ENCODE peak calls at places on chromosome 18, in ten cellular contexts. E is EL, X is Right ventricle myocardium superior, I is esophagus squamous epithelium, D is fibroblast of lung, U is HFF-Myc, Z is AG04450, C is Right ventricle myocardium inferior, B is anterior cingulate cortex, M is adrenal gland. W is an unnamed sample.

GRCh38 chr18:32461704-32462272 is 8.9 kb downstream of the GAREM1 start:
- DNase-seq in E (no peak), X (no peak), I (no peak), D (peak), U (no peak), Z (no peak), C (no peak), B (no peak), M (no peak), W (no peak)

GRCh38 chr18:39966275-39966674 is 1988.8 kb upstream of the PIK3C3 start:
- DNase-seq in E (no peak), X (no peak), I (no peak), D (no peak), U (no peak), Z (no peak), C (no peak), B (no peak), M (no peak), W (no peak)

GRCh38 chr18:41938445-41938844 is 16.6 kb upstream of the PIK3C3 start:
- DNase-seq in E (peak), X (no peak), I (no peak), D (peak), U (peak), Z (peak), C (no peak), B (no peak), M (no peak), W (peak)

GRCh38 chr18:27762054-27762453 is 414.9 kb downstream of the CDH2 start:
- DNase-seq in E (peak), X (no peak), I (no peak), D (peak), U (no peak), Z (no peak), C (no peak), B (no peak), M (no peak), W (no peak)

GRCh38 chr18:32469190-32469611 is 1.5 kb downstream of the GAREM1 start:
- DNase-seq in E (no peak), X (peak), I (no peak), D (peak), U (no peak), Z (no peak), C (peak), B (peak), M (peak), W (peak)

GRCh38 chr18:63249781-63250180 is 69.8 kb downstream of the BCL2 start:
- DNase-seq in E (no peak), X (no peak), I (no peak), D (no peak), U (no peak), Z (no peak), C (no peak), B (no peak), M (no peak), W (no peak)

GRCh38 chr18:46338761-46339160 is 234.6 kb downstream of the HAUS1 start:
- DNase-seq in E (no peak), X (no peak), I (no peak), D (no peak), U (no peak), Z (no peak), C (no peak), B (no peak), M (no peak), W (no peak)

GRCh38 chr18:54119524-54120019 is 104.9 kb downstream of the MBD2 start:
- DNase-seq in E (peak), X (no peak), I (no peak), D (peak), U (peak), Z (peak), C (no peak), B (no peak), M (no peak), W (peak)

GRCh38 chr18:59515147-59515546 is 156.1 kb upstream of the LMAN1 start:
- DNase-seq in E (no peak), X (no peak), I (no peak), D (no peak), U (no peak), Z (no peak), C (no peak), B (no peak), M (no peak), W (no peak)